ENCODE peak calls at places on chromosomes 12 and 14, in ten cellular contexts. One of them, this sample, is unnamed.

GRCh38 chr12:53118771-53119300 is 15.6 kb downstream of the SOAT2 start:
- DNase-seq in stomach: no peak
- DNase-seq in adrenal gland: no peak
- DNase-seq in IMR-90: no peak
- DNase-seq in astrocyte: no peak
- DNase-seq in HepG2: no peak
- DNase-seq in endothelial cell of umbilical vein: no peak
- DNase-seq in sigmoid colon: no peak
- DNase-seq in ovary: no peak
- DNase-seq in dorsolateral prefrontal cortex: no peak
- DNase-seq in this sample: peak

GRCh38 chr14:101120636-101121398 is 217.3 kb upstream of the RTL1 start:
- DNase-seq in HepG2: no peak
- DNase-seq in IMR-90: no peak
- DNase-seq in stomach: peak
- DNase-seq in dorsolateral prefrontal cortex: no peak
- DNase-seq in ovary: peak
- DNase-seq in adrenal gland: no peak
- DNase-seq in endothelial cell of umbilical vein: no peak
- DNase-seq in astrocyte: peak
- DNase-seq in sigmoid colon: peak
- DNase-seq in this sample: peak

GRCh38 chr14:92652413-92653151 is 95.8 kb downstream of the LGMN start:
- DNase-seq in adrenal gland: no peak
- DNase-seq in endothelial cell of umbilical vein: no peak
- DNase-seq in sigmoid colon: no peak
- DNase-seq in HepG2: no peak
- DNase-seq in astrocyte: no peak
- DNase-seq in dorsolateral prefrontal cortex: no peak
- DNase-seq in ovary: no peak
- DNase-seq in stomach: no peak
- DNase-seq in IMR-90: no peak
- DNase-seq in this sample: no peak

GRCh38 chr12:6684609-6685008 is 4.6 kb downstream of the ZNF384 start:
- DNase-seq in stomach: no peak
- DNase-seq in ovary: no peak
- DNase-seq in endothelial cell of umbilical vein: peak
- DNase-seq in astrocyte: no peak
- DNase-seq in dorsolateral prefrontal cortex: no peak
- DNase-seq in adrenal gland: no peak
- DNase-seq in IMR-90: peak
- DNase-seq in HepG2: peak
- DNase-seq in sigmoid colon: no peak
- DNase-seq in this sample: no peak

GRCh38 chr14:40417777-40418401 is 985.7 kb upstream of the FBXO33 start:
- DNase-seq in astrocyte: no peak
- DNase-seq in stomach: peak
- DNase-seq in IMR-90: no peak
- DNase-seq in dorsolateral prefrontal cortex: no peak
- DNase-seq in endothelial cell of umbilical vein: no peak
- DNase-seq in ovary: no peak
- DNase-seq in adrenal gland: peak
- DNase-seq in sigmoid colon: no peak
- DNase-seq in HepG2: peak
- DNase-seq in this sample: no peak

GRCh38 chr12:67271976-67272375 is 2.8 kb downstream of the CAND1 start:
- DNase-seq in adrenal gland: no peak
- DNase-seq in sigmoid colon: no peak
- DNase-seq in astrocyte: peak
- DNase-seq in ovary: no peak
- DNase-seq in IMR-90: peak
- DNase-seq in stomach: no peak
- DNase-seq in dorsolateral prefrontal cortex: no peak
- DNase-seq in endothelial cell of umbilical vein: no peak
- DNase-seq in HepG2: no peak
- DNase-seq in this sample: no peak

GRCh38 chr14:102951799-102952198 is 29.3 kb downstream of the AMN start:
- DNase-seq in astrocyte: peak
- DNase-seq in IMR-90: peak
- DNase-seq in dorsolateral prefrontal cortex: no peak
- DNase-seq in ovary: no peak
- DNase-seq in stomach: no peak
- DNase-seq in adrenal gland: no peak
- DNase-seq in endothelial cell of umbilical vein: no peak
- DNase-seq in sigmoid colon: no peak
- DNase-seq in HepG2: no peak
- DNase-seq in this sample: no peak

GRCh38 chr14:36068777-36069534 is 107.6 kb downstream of the PTCSC3 start:
- DNase-seq in endothelial cell of umbilical vein: no peak
- DNase-seq in adrenal gland: no peak
- DNase-seq in sigmoid colon: no peak
- DNase-seq in dorsolateral prefrontal cortex: no peak
- DNase-seq in astrocyte: peak
- DNase-seq in ovary: no peak
- DNase-seq in stomach: no peak
- DNase-seq in HepG2: no peak
- DNase-seq in IMR-90: peak
- DNase-seq in this sample: no peak

GRCh38 chr12:13981296-13981962 is at the start of gene GRIN2B:
- DNase-seq in endothelial cell of umbilical vein: no peak
- DNase-seq in astrocyte: no peak
- DNase-seq in ovary: peak
- DNase-seq in HepG2: no peak
- DNase-seq in dorsolateral prefrontal cortex: peak
- DNase-seq in stomach: no peak
- DNase-seq in adrenal gland: no peak
- DNase-seq in IMR-90: no peak
- DNase-seq in sigmoid colon: no peak
- DNase-seq in this sample: no peak

GRCh38 chr12:95605087-95605486 is 53.8 kb upstream of the USP44 start:
- DNase-seq in IMR-90: peak
- DNase-seq in stomach: no peak
- DNase-seq in astrocyte: peak
- DNase-seq in ovary: no peak
- DNase-seq in HepG2: no peak
- DNase-seq in adrenal gland: no peak
- DNase-seq in endothelial cell of umbilical vein: peak
- DNase-seq in sigmoid colon: no peak
- DNase-seq in dorsolateral prefrontal cortex: no peak
- DNase-seq in this sample: no peak

GRCh38 chr12:95599880-95600279 is 48.6 kb upstream of the USP44 start:
- DNase-seq in HepG2: no peak
- DNase-seq in stomach: no peak
- DNase-seq in sigmoid colon: no peak
- DNase-seq in dorsolateral prefrontal cortex: no peak
- DNase-seq in adrenal gland: no peak
- DNase-seq in endothelial cell of umbilical vein: no peak
- DNase-seq in ovary: no peak
- DNase-seq in astrocyte: no peak
- DNase-seq in IMR-90: no peak
- DNase-seq in this sample: no peak

GRCh38 chr12:95601626-95602025 is 50.4 kb upstream of the USP44 start:
- DNase-seq in dorsolateral prefrontal cortex: no peak
- DNase-seq in sigmoid colon: no peak
- DNase-seq in stomach: no peak
- DNase-seq in ovary: no peak
- DNase-seq in adrenal gland: no peak
- DNase-seq in astrocyte: peak
- DNase-seq in endothelial cell of umbilical vein: no peak
- DNase-seq in HepG2: no peak
- DNase-seq in IMR-90: peak
- DNase-seq in this sample: no peak

GRCh38 chr12:95600567-95600966 is 49.3 kb upstream of the USP44 start:
- DNase-seq in HepG2: no peak
- DNase-seq in endothelial cell of umbilical vein: no peak
- DNase-seq in stomach: no peak
- DNase-seq in dorsolateral prefrontal cortex: no peak
- DNase-seq in adrenal gland: no peak
- DNase-seq in astrocyte: no peak
- DNase-seq in sigmoid colon: no peak
- DNase-seq in ovary: no peak
- DNase-seq in IMR-90: no peak
- DNase-seq in this sample: no peak

DNA sequence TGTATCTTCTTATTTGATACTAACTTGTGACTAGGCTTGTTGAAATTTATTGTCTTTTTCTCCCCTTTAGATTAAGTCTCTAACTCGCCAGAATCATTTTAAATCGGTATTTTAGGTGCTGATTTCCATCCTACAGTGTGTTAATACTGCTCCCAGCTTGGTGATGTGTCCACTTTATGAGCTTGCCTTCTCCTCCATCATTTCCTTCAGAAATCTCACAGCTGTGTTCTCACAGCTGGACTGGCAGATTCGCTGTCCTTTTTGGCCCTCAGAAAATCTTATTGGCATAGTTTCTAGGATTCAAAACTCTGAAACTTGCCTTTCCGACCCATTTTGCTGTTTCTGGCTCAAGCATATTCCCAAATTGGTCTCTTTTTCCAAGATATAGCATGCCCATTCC is 49.8 kb upstream of the USP44 start:
- DNase-seq in sigmoid colon: no peak
- DNase-seq in HepG2: no peak
- DNase-seq in dorsolateral prefrontal cortex: no peak
- DNase-seq in IMR-90: no peak
- DNase-seq in stomach: no peak
- DNase-seq in ovary: no peak
- DNase-seq in adrenal gland: no peak
- DNase-seq in endothelial cell of umbilical vein: no peak
- DNase-seq in astrocyte: no peak
- DNase-seq in this sample: no peak
- TF ChIP-seq CTCF in sigmoid colon: no peak
- TF ChIP-seq CTCF in HepG2: no peak
- TF ChIP-seq CTCF in dorsolateral prefrontal cortex: no peak
- TF ChIP-seq CTCF in IMR-90: no peak
- TF ChIP-seq CTCF in stomach: no peak
- TF ChIP-seq CTCF in ovary: no peak
- TF ChIP-seq CTCF in adrenal gland: no peak
- TF ChIP-seq CTCF in endothelial cell of umbilical vein: no peak
- TF ChIP-seq CTCF in astrocyte: no peak
- TF ChIP-seq CTCF in this sample: no peak

DNA sequence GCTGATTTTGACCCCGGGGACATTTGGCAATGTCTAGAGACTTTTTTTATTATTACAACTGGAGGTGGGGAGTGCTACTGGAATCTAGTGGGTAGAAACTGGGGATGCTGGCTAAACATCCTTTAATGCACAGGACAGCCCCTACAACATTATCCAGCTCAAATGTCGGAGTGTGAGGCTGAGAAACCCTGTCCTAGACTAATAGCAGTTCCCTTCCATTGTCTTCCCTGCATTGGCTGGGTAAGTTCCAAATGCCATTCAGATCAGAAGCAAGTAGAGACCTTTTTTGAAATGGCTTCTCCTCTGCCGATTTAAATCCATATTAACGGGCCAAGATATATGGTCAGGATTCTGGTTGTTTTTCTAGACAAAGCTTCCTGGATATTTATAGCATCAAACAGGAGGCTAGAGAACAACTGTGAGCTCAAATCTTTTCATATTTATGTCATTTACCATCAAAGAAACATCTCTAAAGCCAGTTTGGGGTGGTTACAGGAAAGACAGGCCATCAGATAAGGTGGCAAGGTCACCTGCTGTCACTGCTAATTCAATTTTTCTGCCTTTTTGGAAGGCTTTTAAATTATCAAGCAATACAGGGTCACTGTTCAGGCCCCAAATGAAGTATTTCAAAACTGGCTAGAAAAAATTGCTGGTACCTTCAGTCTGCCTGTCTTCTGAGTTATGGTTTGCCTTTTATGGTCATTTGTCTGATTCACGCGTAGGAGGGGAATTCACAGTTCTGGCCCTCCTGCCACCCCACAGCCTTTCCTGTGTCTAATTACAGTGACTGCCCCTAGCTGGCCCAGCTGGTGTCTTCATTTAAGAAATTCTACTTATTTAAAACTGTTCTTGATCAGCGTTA is 20.1 kb upstream of the AKAP5 start:
- DNase-seq in stomach: no peak
- DNase-seq in astrocyte: peak
- DNase-seq in sigmoid colon: no peak
- DNase-seq in endothelial cell of umbilical vein: peak
- DNase-seq in HepG2: no peak
- DNase-seq in dorsolateral prefrontal cortex: no peak
- DNase-seq in ovary: no peak
- DNase-seq in IMR-90: peak
- DNase-seq in adrenal gland: peak
- DNase-seq in this sample: no peak
- H3K27ac ChIP-seq in stomach: no peak
- H3K27ac ChIP-seq in astrocyte: peak
- H3K27ac ChIP-seq in sigmoid colon: peak
- H3K27ac ChIP-seq in endothelial cell of umbilical vein: peak
- H3K27ac ChIP-seq in HepG2: no peak
- H3K27ac ChIP-seq in dorsolateral prefrontal cortex: peak
- H3K27ac ChIP-seq in ovary: peak
- H3K27ac ChIP-seq in IMR-90: peak
- H3K27ac ChIP-seq in adrenal gland: no peak
- H3K27ac ChIP-seq in this sample: peak

GRCh38 chr12:102816816-102817434 is 100.1 kb downstream of the PAH start:
- DNase-seq in HepG2: peak
- DNase-seq in adrenal gland: no peak
- DNase-seq in stomach: no peak
- DNase-seq in IMR-90: peak
- DNase-seq in dorsolateral prefrontal cortex: no peak
- DNase-seq in sigmoid colon: no peak
- DNase-seq in ovary: no peak
- DNase-seq in astrocyte: peak
- DNase-seq in endothelial cell of umbilical vein: peak
- DNase-seq in this sample: no peak
- TF ChIP-seq CTCF in HepG2: peak
- TF ChIP-seq CTCF in adrenal gland: peak
- TF ChIP-seq CTCF in stomach: peak
- TF ChIP-seq CTCF in IMR-90: peak
- TF ChIP-seq CTCF in dorsolateral prefrontal cortex: peak
- TF ChIP-seq CTCF in sigmoid colon: no peak
- TF ChIP-seq CTCF in ovary: peak
- TF ChIP-seq CTCF in astrocyte: peak
- TF ChIP-seq CTCF in endothelial cell of umbilical vein: peak
- TF ChIP-seq CTCF in this sample: no peak

GRCh38 chr14:22044193-22044592 is 370.6 kb upstream of the OR4E1 start:
- DNase-seq in astrocyte: no peak
- DNase-seq in HepG2: no peak
- DNase-seq in IMR-90: no peak
- DNase-seq in endothelial cell of umbilical vein: no peak
- DNase-seq in stomach: no peak
- DNase-seq in sigmoid colon: no peak
- DNase-seq in ovary: no peak
- DNase-seq in adrenal gland: no peak
- DNase-seq in dorsolateral prefrontal cortex: no peak
- DNase-seq in this sample: no peak

GRCh38 chr14:22046063-22046462 is 372.4 kb upstream of the OR4E1 start:
- DNase-seq in stomach: no peak
- DNase-seq in ovary: no peak
- DNase-seq in dorsolateral prefrontal cortex: no peak
- DNase-seq in IMR-90: no peak
- DNase-seq in sigmoid colon: no peak
- DNase-seq in astrocyte: no peak
- DNase-seq in HepG2: no peak
- DNase-seq in adrenal gland: no peak
- DNase-seq in endothelial cell of umbilical vein: no peak
- DNase-seq in this sample: no peak

GRCh38 chr14:22052795-22053194 is 379.2 kb upstream of the OR4E1 start:
- DNase-seq in sigmoid colon: no peak
- DNase-seq in ovary: no peak
- DNase-seq in dorsolateral prefrontal cortex: no peak
- DNase-seq in endothelial cell of umbilical vein: no peak
- DNase-seq in IMR-90: no peak
- DNase-seq in astrocyte: no peak
- DNase-seq in stomach: no peak
- DNase-seq in adrenal gland: no peak
- DNase-seq in HepG2: no peak
- DNase-seq in this sample: no peak

GRCh38 chr14:22047105-22047504 is 373.5 kb upstream of the OR4E1 start:
- DNase-seq in HepG2: peak
- DNase-seq in ovary: no peak
- DNase-seq in stomach: no peak
- DNase-seq in sigmoid colon: no peak
- DNase-seq in astrocyte: no peak
- DNase-seq in dorsolateral prefrontal cortex: no peak
- DNase-seq in IMR-90: no peak
- DNase-seq in adrenal gland: no peak
- DNase-seq in endothelial cell of umbilical vein: peak
- DNase-seq in this sample: no peak
- H3K27ac ChIP-seq in HepG2: no peak
- H3K27ac ChIP-seq in ovary: no peak
- H3K27ac ChIP-seq in stomach: no peak
- H3K27ac ChIP-seq in sigmoid colon: no peak
- H3K27ac ChIP-seq in astrocyte: no peak
- H3K27ac ChIP-seq in dorsolateral prefrontal cortex: no peak
- H3K27ac ChIP-seq in IMR-90: no peak
- H3K27ac ChIP-seq in adrenal gland: no peak
- H3K27ac ChIP-seq in endothelial cell of umbilical vein: no peak
- H3K27ac ChIP-seq in this sample: no peak